ENCODE peak calls at places on chromosomes 2 and 18, in ten cellular contexts. One of them, this sample, is unnamed.

GRCh38 chr18:55927831-55928230 is 339.8 kb upstream of the TCF4 start:
- DNase-seq in esophagus muscularis mucosa: no peak
- DNase-seq in breast epithelium: no peak
- DNase-seq in spleen: no peak
- DNase-seq in vagina: no peak
- DNase-seq in GM12878: no peak
- DNase-seq in prostate gland: no peak
- DNase-seq in HL-60: no peak
- DNase-seq in sigmoid colon: no peak
- DNase-seq in GM23338: no peak
- DNase-seq in this sample: no peak

GRCh38 chr18:10030816-10031541 is 117.2 kb downstream of the VAPA start:
- DNase-seq in esophagus muscularis mucosa: no peak
- DNase-seq in breast epithelium: no peak
- DNase-seq in spleen: no peak
- DNase-seq in vagina: no peak
- DNase-seq in GM12878: no peak
- DNase-seq in prostate gland: no peak
- DNase-seq in HL-60: no peak
- DNase-seq in sigmoid colon: no peak
- DNase-seq in GM23338: no peak
- DNase-seq in this sample: no peak

GRCh38 chr2:226797989-226798421 is 1.6 kb downstream of the IRS1 start:
- DNase-seq in esophagus muscularis mucosa: no peak
- DNase-seq in breast epithelium: no peak
- DNase-seq in spleen: peak
- DNase-seq in vagina: peak
- DNase-seq in GM12878: no peak
- DNase-seq in prostate gland: no peak
- DNase-seq in HL-60: no peak
- DNase-seq in sigmoid colon: peak
- DNase-seq in GM23338: peak
- DNase-seq in this sample: no peak

GRCh38 chr18:61545281-61546245 is 212.3 kb downstream of the CDH20 start:
- DNase-seq in esophagus muscularis mucosa: no peak
- DNase-seq in breast epithelium: no peak
- DNase-seq in spleen: no peak
- DNase-seq in vagina: no peak
- DNase-seq in GM12878: no peak
- DNase-seq in prostate gland: peak
- DNase-seq in HL-60: no peak
- DNase-seq in sigmoid colon: no peak
- DNase-seq in GM23338: no peak
- DNase-seq in this sample: no peak

GRCh38 chr2:71884303-71885042 is 263.2 kb downstream of the CYP26B1 start:
- DNase-seq in esophagus muscularis mucosa: peak
- DNase-seq in breast epithelium: no peak
- DNase-seq in spleen: no peak
- DNase-seq in vagina: peak
- DNase-seq in GM12878: no peak
- DNase-seq in prostate gland: no peak
- DNase-seq in HL-60: no peak
- DNase-seq in sigmoid colon: no peak
- DNase-seq in GM23338: no peak
- DNase-seq in this sample: no peak

GRCh38 chr18:39951321-39951720 is 2003.7 kb upstream of the PIK3C3 start:
- DNase-seq in esophagus muscularis mucosa: no peak
- DNase-seq in breast epithelium: no peak
- DNase-seq in spleen: no peak
- DNase-seq in vagina: no peak
- DNase-seq in GM12878: no peak
- DNase-seq in prostate gland: no peak
- DNase-seq in HL-60: no peak
- DNase-seq in sigmoid colon: no peak
- DNase-seq in GM23338: no peak
- DNase-seq in this sample: no peak

GRCh38 chr2:119494163-119494790 is 30.0 kb downstream of the SCTR start:
- DNase-seq in esophagus muscularis mucosa: peak
- DNase-seq in breast epithelium: no peak
- DNase-seq in spleen: no peak
- DNase-seq in vagina: no peak
- DNase-seq in GM12878: no peak
- DNase-seq in prostate gland: no peak
- DNase-seq in HL-60: no peak
- DNase-seq in sigmoid colon: no peak
- DNase-seq in GM23338: peak
- DNase-seq in this sample: no peak

GRCh38 chr2:98775146-98775988 is 44.4 kb upstream of the MGAT4A start:
- DNase-seq in esophagus muscularis mucosa: no peak
- DNase-seq in breast epithelium: no peak
- DNase-seq in spleen: no peak
- DNase-seq in vagina: no peak
- DNase-seq in GM12878: no peak
- DNase-seq in prostate gland: peak
- DNase-seq in HL-60: no peak
- DNase-seq in sigmoid colon: no peak
- DNase-seq in GM23338: no peak
- DNase-seq in this sample: no peak

GRCh38 chr18:36812686-36813085 is 16.1 kb downstream of the TPGS2 start:
- DNase-seq in esophagus muscularis mucosa: no peak
- DNase-seq in breast epithelium: no peak
- DNase-seq in spleen: no peak
- DNase-seq in vagina: no peak
- DNase-seq in GM12878: no peak
- DNase-seq in prostate gland: no peak
- DNase-seq in HL-60: no peak
- DNase-seq in sigmoid colon: no peak
- DNase-seq in GM23338: no peak
- DNase-seq in this sample: no peak

GRCh38 chr2:42925742-42926437 is 133.5 kb upstream of the HAAO start:
- DNase-seq in esophagus muscularis mucosa: no peak
- DNase-seq in breast epithelium: no peak
- DNase-seq in spleen: no peak
- DNase-seq in vagina: no peak
- DNase-seq in GM12878: no peak
- DNase-seq in prostate gland: peak
- DNase-seq in HL-60: no peak
- DNase-seq in sigmoid colon: no peak
- DNase-seq in GM23338: peak
- DNase-seq in this sample: no peak

GRCh38 chr2:9002637-9003365 is 683 bp downstream of the MBOAT2 start:
- DNase-seq in esophagus muscularis mucosa: no peak
- DNase-seq in breast epithelium: no peak
- DNase-seq in spleen: peak
- DNase-seq in vagina: no peak
- DNase-seq in GM12878: no peak
- DNase-seq in prostate gland: no peak
- DNase-seq in HL-60: no peak
- DNase-seq in sigmoid colon: peak
- DNase-seq in GM23338: peak
- DNase-seq in this sample: no peak

DNA sequence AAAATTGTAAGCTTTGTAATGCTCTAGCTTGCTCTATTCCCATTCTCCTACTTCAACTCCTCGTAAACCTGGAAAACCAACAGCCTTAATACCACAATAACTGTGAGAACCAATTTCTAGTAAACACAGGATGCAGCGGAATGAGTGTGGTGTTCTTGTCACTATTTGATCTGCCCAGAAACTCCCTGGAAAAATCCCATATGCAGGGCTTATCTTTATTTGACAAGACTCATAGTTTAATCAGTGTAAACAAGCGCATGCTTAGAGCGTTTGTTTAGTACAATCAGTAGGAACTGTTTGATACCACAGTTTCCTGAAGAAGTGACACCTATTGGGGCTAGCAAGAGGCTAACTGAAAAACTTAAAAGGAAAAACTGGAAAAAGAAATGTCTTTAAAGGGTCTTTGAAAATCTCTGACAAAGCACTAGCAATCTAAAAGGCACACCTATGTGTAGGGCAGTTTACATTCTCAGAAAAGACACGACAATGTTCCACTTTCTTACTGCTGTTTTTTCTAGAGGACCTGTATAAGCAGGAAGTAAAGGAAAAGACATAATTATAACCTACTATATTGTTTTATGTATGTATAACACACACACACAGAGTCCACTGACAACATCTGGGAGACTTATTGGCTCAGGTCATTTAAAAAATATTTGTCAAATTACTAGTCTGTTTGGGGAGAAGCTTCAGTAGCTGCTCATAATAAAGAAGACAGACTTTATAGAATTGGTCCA is 241.4 kb upstream of the KLHL14 start:
- DNase-seq in esophagus muscularis mucosa: no peak
- DNase-seq in breast epithelium: no peak
- DNase-seq in spleen: no peak
- DNase-seq in vagina: no peak
- DNase-seq in GM12878: no peak
- DNase-seq in prostate gland: no peak
- DNase-seq in HL-60: no peak
- DNase-seq in sigmoid colon: no peak
- DNase-seq in GM23338: no peak
- DNase-seq in this sample: no peak
- TF ChIP-seq POLR2AphosphoS5 in esophagus muscularis mucosa: no peak
- TF ChIP-seq POLR2AphosphoS5 in breast epithelium: no peak
- TF ChIP-seq POLR2AphosphoS5 in spleen: no peak
- TF ChIP-seq POLR2AphosphoS5 in vagina: no peak
- TF ChIP-seq POLR2AphosphoS5 in GM12878: no peak
- TF ChIP-seq POLR2AphosphoS5 in prostate gland: no peak
- TF ChIP-seq POLR2AphosphoS5 in HL-60: no peak
- TF ChIP-seq POLR2AphosphoS5 in sigmoid colon: no peak
- TF ChIP-seq POLR2AphosphoS5 in GM23338: no peak
- TF ChIP-seq POLR2AphosphoS5 in this sample: no peak

DNA sequence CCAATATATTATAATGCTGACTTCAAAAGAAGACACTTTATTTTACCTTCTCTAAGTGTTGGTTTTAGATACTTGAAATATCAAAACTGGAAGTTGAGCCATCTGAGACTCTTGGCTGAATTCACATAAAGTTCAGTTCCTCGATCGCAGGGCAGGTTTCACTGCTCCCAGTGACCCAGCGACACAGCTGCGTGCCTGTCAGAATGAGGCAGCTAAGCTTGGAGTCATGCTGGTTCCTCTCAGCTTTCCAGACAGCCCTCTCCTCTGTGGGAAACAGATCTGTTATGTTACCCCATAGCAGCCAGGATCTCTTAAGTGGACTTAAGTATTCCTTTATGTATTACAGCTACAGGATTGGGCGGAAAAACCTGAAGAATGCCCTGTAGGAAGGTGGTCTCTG is 142.8 kb upstream of the ALPP start:
- DNase-seq in esophagus muscularis mucosa: no peak
- DNase-seq in breast epithelium: no peak
- DNase-seq in spleen: no peak
- DNase-seq in vagina: no peak
- DNase-seq in GM12878: no peak
- DNase-seq in prostate gland: peak
- DNase-seq in HL-60: no peak
- DNase-seq in sigmoid colon: no peak
- DNase-seq in GM23338: peak
- DNase-seq in this sample: no peak
- TF ChIP-seq POLR2AphosphoS5 in esophagus muscularis mucosa: no peak
- TF ChIP-seq POLR2AphosphoS5 in breast epithelium: no peak
- TF ChIP-seq POLR2AphosphoS5 in spleen: no peak
- TF ChIP-seq POLR2AphosphoS5 in vagina: no peak
- TF ChIP-seq POLR2AphosphoS5 in GM12878: no peak
- TF ChIP-seq POLR2AphosphoS5 in prostate gland: no peak
- TF ChIP-seq POLR2AphosphoS5 in HL-60: no peak
- TF ChIP-seq POLR2AphosphoS5 in sigmoid colon: no peak
- TF ChIP-seq POLR2AphosphoS5 in GM23338: no peak
- TF ChIP-seq POLR2AphosphoS5 in this sample: no peak

GRCh38 chr18:22657619-22658018 is 239.9 kb upstream of the CTAGE1 start:
- DNase-seq in esophagus muscularis mucosa: no peak
- DNase-seq in breast epithelium: no peak
- DNase-seq in spleen: no peak
- DNase-seq in vagina: no peak
- DNase-seq in GM12878: no peak
- DNase-seq in prostate gland: no peak
- DNase-seq in HL-60: no peak
- DNase-seq in sigmoid colon: no peak
- DNase-seq in GM23338: no peak
- DNase-seq in this sample: no peak
- TF ChIP-seq POLR2AphosphoS5 in esophagus muscularis mucosa: no peak
- TF ChIP-seq POLR2AphosphoS5 in breast epithelium: no peak
- TF ChIP-seq POLR2AphosphoS5 in spleen: no peak
- TF ChIP-seq POLR2AphosphoS5 in vagina: no peak
- TF ChIP-seq POLR2AphosphoS5 in GM12878: no peak
- TF ChIP-seq POLR2AphosphoS5 in prostate gland: no peak
- TF ChIP-seq POLR2AphosphoS5 in HL-60: no peak
- TF ChIP-seq POLR2AphosphoS5 in sigmoid colon: no peak
- TF ChIP-seq POLR2AphosphoS5 in GM23338: no peak
- TF ChIP-seq POLR2AphosphoS5 in this sample: no peak

GRCh38 chr2:197573608-197574007 is 57.7 kb downstream of the MOB4 start:
- DNase-seq in esophagus muscularis mucosa: peak
- DNase-seq in breast epithelium: no peak
- DNase-seq in spleen: no peak
- DNase-seq in vagina: no peak
- DNase-seq in GM12878: no peak
- DNase-seq in prostate gland: no peak
- DNase-seq in HL-60: no peak
- DNase-seq in sigmoid colon: no peak
- DNase-seq in GM23338: peak
- DNase-seq in this sample: no peak
- TF ChIP-seq POLR2AphosphoS5 in esophagus muscularis mucosa: no peak
- TF ChIP-seq POLR2AphosphoS5 in breast epithelium: no peak
- TF ChIP-seq POLR2AphosphoS5 in spleen: no peak
- TF ChIP-seq POLR2AphosphoS5 in vagina: no peak
- TF ChIP-seq POLR2AphosphoS5 in GM12878: no peak
- TF ChIP-seq POLR2AphosphoS5 in prostate gland: no peak
- TF ChIP-seq POLR2AphosphoS5 in HL-60: no peak
- TF ChIP-seq POLR2AphosphoS5 in sigmoid colon: no peak
- TF ChIP-seq POLR2AphosphoS5 in GM23338: no peak
- TF ChIP-seq POLR2AphosphoS5 in this sample: no peak